ENCODE peak calls at places on chromosome 14, in nine cellular contexts. F is spleen, P is neural progenitor cell, U is IMR-90, I is ovary, A is upper lobe of right lung, S is HepG2, K is adrenal gland, N is mucosa of descending colon. Q is an unnamed sample.

GRCh38 chr14:75310295-75311059 is 31.8 kb downstream of the FOS start:
- DNase-seq in F (no peak), P (peak; percentile 89), U (peak; percentile 86), I (peak; percentile 87), A (peak; percentile 87), S (no peak), K (peak; percentile 61), N (peak; percentile 73), Q (peak; percentile 84)

GRCh38 chr14:20469242-20469889 is at the start of gene PNP:
- DNase-seq in F (peak; percentile 97), P (peak; percentile 96), U (peak; percentile 85), I (peak; percentile 73), A (peak; percentile 93), S (peak; percentile 88), K (peak; percentile 92), N (peak; percentile 95), Q (peak; percentile 88)

GRCh38 chr14:44966601-44967336 is 4.8 kb downstream of the TOGARAM1 start:
- DNase-seq in F (no peak), P (peak; percentile 2), U (no peak), I (no peak), A (no peak), S (no peak), K (no peak), N (no peak), Q (peak; percentile 27)

GRCh38 chr14:71591929-71592328 is 340.3 kb upstream of the RGS6 start:
- DNase-seq in F (no peak), P (no peak), U (peak; percentile 64), I (no peak), A (no peak), S (no peak), K (no peak), N (no peak), Q (peak; percentile 67)

GRCh38 chr14:61296707-61297502 is 15.8 kb upstream of the TMEM30B start:
- DNase-seq in F (no peak), P (no peak), U (peak; percentile 56), I (no peak), A (no peak), S (peak; percentile 20), K (peak; percentile 11), N (no peak), Q (peak; percentile 48)

GRCh38 chr14:101733211-101733610 is 28.3 kb upstream of the PPP2R5C start:
- DNase-seq in F (no peak), P (no peak), U (peak; percentile 48), I (no peak), A (no peak), S (no peak), K (no peak), N (no peak), Q (peak; percentile 16)

GRCh38 chr14:92513204-92513965 is at the start of gene RIN3:
- DNase-seq in F (peak; percentile 94), P (peak; percentile 78), U (peak; percentile 65), I (peak; percentile 50), A (peak; percentile 86), S (peak; percentile 38), K (peak; percentile 66), N (peak; percentile 70), Q (peak; percentile 68)

GRCh38 chr14:93915070-93915705 is 12.0 kb upstream of the FAM181A start:
- DNase-seq in F (no peak), P (no peak), U (no peak), I (no peak), A (no peak), S (no peak), K (no peak), N (peak; percentile 9), Q (no peak)

GRCh38 chr14:101187816-101188570 is 284.5 kb upstream of the RTL1 start:
- DNase-seq in F (peak; percentile 52), P (no peak), U (no peak), I (peak; percentile 6), A (peak; percentile 46), S (no peak), K (no peak), N (no peak), Q (no peak)

GRCh38 chr14:76516884-76517283 is 140.9 kb downstream of the ESRRB start:
- DNase-seq in F (peak; percentile 12), P (no peak), U (no peak), I (no peak), A (peak; percentile 8), S (no peak), K (no peak), N (no peak), Q (no peak)

GRCh38 chr14:94291159-94291905 is 1.7 kb downstream of the SERPINA10 start:
- DNase-seq in F (no peak), P (no peak), U (no peak), I (no peak), A (no peak), S (no peak), K (no peak), N (no peak), Q (no peak)

GRCh38 chr14:34692348-34692747 is 22.0 kb downstream of the CFL2 start:
- DNase-seq in F (no peak), P (no peak), U (no peak), I (no peak), A (no peak), S (no peak), K (no peak), N (no peak), Q (peak; percentile 42)

GRCh38 chr14:34688470-34689206 is 25.8 kb downstream of the CFL2 start:
- DNase-seq in F (no peak), P (no peak), U (no peak), I (no peak), A (no peak), S (no peak), K (peak; percentile 48), N (no peak), Q (no peak)

GRCh38 chr14:34691173-34691572 is 23.2 kb downstream of the CFL2 start:
- DNase-seq in F (no peak), P (no peak), U (no peak), I (no peak), A (no peak), S (no peak), K (no peak), N (no peak), Q (no peak)

GRCh38 chr14:34693228-34693939 is 21.0 kb downstream of the CFL2 start:
- DNase-seq in F (no peak), P (peak; percentile 16), U (no peak), I (peak; percentile 13), A (peak; percentile 69), S (peak; percentile 45), K (peak; percentile 37), N (peak; percentile 64), Q (no peak)

DNA sequence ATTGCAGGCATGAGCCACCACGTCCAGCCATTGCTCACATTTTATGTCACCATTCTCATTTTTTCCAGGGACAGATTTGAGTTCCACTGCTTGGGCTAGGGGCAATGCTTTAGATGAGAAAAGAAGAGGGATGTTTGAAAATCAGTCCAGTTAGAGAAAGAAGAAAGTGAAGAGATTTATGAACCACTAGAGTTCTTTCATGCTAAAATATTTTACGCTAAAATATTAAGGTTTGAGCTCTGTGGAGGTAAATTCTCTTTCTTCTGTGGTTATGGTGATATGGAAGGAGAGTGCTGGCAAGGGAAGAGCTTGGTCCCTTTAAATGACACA is 21.5 kb downstream of the CFL2 start:
- DNase-seq in F (no peak), P (no peak), U (no peak), I (no peak), A (no peak), S (no peak), K (no peak), N (no peak), Q (no peak)
- H3K4me3 ChIP-seq in F (no peak overlapping the region), P (peak overlapping the region; percentile 24), U (no peak overlapping the region), I (peak overlapping the region; percentile 17), A (peak overlapping the region; percentile 36), S (peak overlapping the region; percentile 70), K (no peak overlapping the region), N (no peak overlapping the region), Q (peak overlapping the region; percentile 33)

GRCh38 chr14:59265808-59266207 is 77.3 kb downstream of the DAAM1 start:
- DNase-seq in F (no peak), P (no peak), U (no peak), I (no peak), A (no peak), S (no peak), K (no peak), N (no peak), Q (no peak)

GRCh38 chr14:59268011-59268410 is 79.5 kb downstream of the DAAM1 start:
- DNase-seq in F (no peak), P (no peak), U (no peak), I (no peak), A (no peak), S (no peak), K (no peak), N (no peak), Q (no peak)

GRCh38 chr14:59267046-59267445 is 78.6 kb downstream of the DAAM1 start:
- DNase-seq in F (no peak), P (no peak), U (peak; percentile 35), I (no peak), A (no peak), S (no peak), K (no peak), N (no peak), Q (no peak)

GRCh38 chr14:59261334-59261733 is 72.9 kb downstream of the DAAM1 start:
- DNase-seq in F (no peak), P (no peak), U (no peak), I (no peak), A (no peak), S (peak; percentile 73), K (no peak), N (no peak), Q (no peak)

DNA sequence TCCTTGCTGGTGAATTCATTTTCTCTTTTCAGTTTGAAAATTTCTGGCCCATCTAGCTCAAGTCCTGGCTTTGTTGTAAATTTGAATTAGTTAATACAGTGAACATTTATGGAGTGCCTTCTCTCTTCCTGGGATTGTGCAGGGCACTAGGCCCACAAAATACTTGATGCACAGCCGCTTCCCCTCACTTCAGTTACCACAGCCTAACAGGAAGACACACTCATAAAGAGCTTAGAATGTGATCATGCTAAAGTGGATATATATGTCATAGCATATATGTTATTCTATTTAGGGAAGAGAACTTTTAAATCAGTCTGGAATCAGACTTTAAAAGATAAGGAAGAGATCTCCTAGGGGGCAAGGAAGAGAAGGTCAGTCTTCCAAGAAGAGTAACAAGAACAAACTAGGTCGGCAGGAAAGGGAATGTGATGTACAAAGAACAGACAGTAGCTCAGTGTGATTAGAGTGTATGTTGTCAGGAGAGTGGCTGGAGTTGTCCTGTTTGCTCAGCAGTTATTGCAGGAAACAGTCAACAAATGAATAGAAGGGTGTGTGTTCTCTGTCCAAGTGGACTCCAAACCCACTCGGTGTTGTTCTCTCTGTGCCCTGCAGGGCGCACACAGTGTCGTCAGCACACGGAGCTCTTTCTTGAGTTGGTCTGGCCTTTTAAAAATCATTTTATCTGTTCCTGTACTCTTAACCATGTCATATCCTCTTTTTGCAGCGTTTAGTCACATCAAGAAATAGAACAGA is 74.4 kb downstream of the DAAM1 start:
- DNase-seq in F (no peak), P (no peak), U (no peak), I (no peak), A (no peak), S (peak; percentile 95), K (no peak), N (peak; percentile 62), Q (no peak)
- TF ChIP-seq CTCF in F (no peak), P (peak; percentile 31), U (no peak), I (no peak), A (peak; percentile 31), S (peak; percentile 68), K (peak; percentile 32), N (peak; percentile 50), Q (peak; percentile 28)

GRCh38 chr14:73888971-73889370 is 2.3 kb downstream of the ZNF410 start:
- DNase-seq in F (no peak), P (no peak), U (peak; percentile 28), I (no peak), A (no peak), S (no peak), K (no peak), N (no peak), Q (peak; percentile 51)
- H3K4me3 ChIP-seq in F (no peak overlapping the region), P (no peak overlapping the region), U (no peak overlapping the region), I (no peak overlapping the region), A (no peak overlapping the region), S (peak overlapping the region; percentile 99), K (no peak overlapping the region), N (no peak overlapping the region), Q (peak overlapping the region; percentile 81)

GRCh38 chr14:105377555-105378182 is 20.7 kb upstream of the TEX22 start:
- DNase-seq in F (no peak), P (no peak), U (no peak), I (no peak), A (no peak), S (no peak), K (no peak), N (no peak), Q (no peak)
- TF ChIP-seq CTCF in F (no peak), P (peak; percentile 23), U (no peak), I (no peak), A (no peak), S (no peak), K (no peak), N (no peak), Q (no peak)

Q was measured in fibroblast of villous mesenchyme.